ENCODE peak calls at places on chromosomes 13 and 19, in five cellular contexts. V, U, K, R and X are unnamed samples.

GRCh38 chr19:52941941-52942370 is 18.7 kb upstream of the ZNF888 start:
- DNase-seq in R (peak), K (peak), U (no peak), V (peak), X (peak)

GRCh38 chr19:35155981-35156672 is 1.6 kb downstream of the FXYD5 start:
- DNase-seq in U (no peak), R (no peak), V (no peak), K (no peak), X (no peak)

GRCh38 chr13:98923641-98924397 is 54.0 kb downstream of the DOCK9 start:
- DNase-seq in V (peak), K (no peak), U (no peak), R (no peak), X (no peak)

GRCh38 chr19:58569191-58569942 is 3.8 kb downstream of the MZF1 start:
- DNase-seq in V (no peak), U (peak), K (no peak), R (no peak), X (no peak)

GRCh38 chr19:28929026-28929425 is 283.9 kb downstream of the UQCRFS1 start:
- DNase-seq in U (no peak), K (peak), V (no peak), R (no peak), X (no peak)

GRCh38 chr13:100213576-100213975 is 124.7 kb downstream of the PCCA start:
- DNase-seq in R (no peak), U (no peak), K (peak), V (no peak), X (no peak)

GRCh38 chr13:101325423-101325822 is 90.9 kb downstream of the NALCN start:
- DNase-seq in R (no peak), K (no peak), V (peak), U (no peak), X (no peak)

GRCh38 chr19:54311486-54311885 is 1.5 kb downstream of the LILRA5 start:
- DNase-seq in V (no peak), K (no peak), U (no peak), R (no peak), X (no peak)

GRCh38 chr13:72651196-72651595 is 76.2 kb downstream of the MZT1 start:
- DNase-seq in R (no peak), U (no peak), V (peak), K (no peak), X (peak)

GRCh38 chr19:49985926-49986325 is 25.0 kb upstream of the SIGLEC11 start:
- DNase-seq in K (no peak), R (no peak), U (no peak), V (no peak), X (peak)

GRCh38 chr19:38389101-38389925 is 816 bp downstream of the SPRED3 start:
- DNase-seq in V (peak), U (no peak), R (no peak), K (peak), X (peak)

GRCh38 chr19:55284405-55285058 is 735 bp downstream of the BRSK1 start:
- DNase-seq in R (no peak), K (no peak), U (no peak), V (peak), X (no peak)

GRCh38 chr13:41056194-41056593 is 5.1 kb upstream of the WBP4 start:
- DNase-seq in V (no peak), R (no peak), U (no peak), K (no peak), X (no peak)
- H3K27ac ChIP-seq in V (no peak), R (no peak), U (no peak), K (no peak), X (no peak)

DNA sequence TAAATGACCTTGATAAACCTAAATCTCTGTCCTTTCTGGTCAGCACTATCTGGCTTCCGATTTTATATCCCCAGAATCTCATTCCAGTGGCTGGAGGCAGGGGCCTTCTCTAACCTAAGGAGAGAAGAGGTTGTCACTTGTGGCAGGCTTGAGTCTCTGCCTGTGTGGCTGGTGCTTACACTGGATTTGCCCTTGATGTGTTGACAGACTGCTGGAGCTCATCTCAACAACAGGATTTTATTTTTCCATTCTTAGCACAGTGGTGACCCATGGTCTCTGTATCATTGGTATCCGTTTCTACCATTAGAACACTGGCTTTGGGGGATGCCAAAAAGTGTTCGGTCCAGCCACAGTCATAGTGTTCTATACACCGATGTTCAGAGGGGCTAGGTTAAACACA is 41.7 kb upstream of the TEX29 start:
- DNase-seq in R (no peak), K (no peak), U (no peak), V (no peak), X (no peak)
- H3K27ac ChIP-seq in R (no peak), K (no peak), U (peak), V (no peak), X (no peak)

GRCh38 chr13:41053384-41053826 is 7.9 kb upstream of the WBP4 start:
- DNase-seq in K (peak), R (no peak), U (no peak), V (no peak), X (no peak)
- H3K27ac ChIP-seq in K (peak), R (peak), U (no peak), V (no peak), X (no peak)

GRCh38 chr13:40993987-40994386 is 25.1 kb downstream of the ELF1 start:
- DNase-seq in R (no peak), U (no peak), V (no peak), K (no peak), X (no peak)
- H3K27ac ChIP-seq in R (no peak), U (no peak), V (no peak), K (no peak), X (no peak)

DNA sequence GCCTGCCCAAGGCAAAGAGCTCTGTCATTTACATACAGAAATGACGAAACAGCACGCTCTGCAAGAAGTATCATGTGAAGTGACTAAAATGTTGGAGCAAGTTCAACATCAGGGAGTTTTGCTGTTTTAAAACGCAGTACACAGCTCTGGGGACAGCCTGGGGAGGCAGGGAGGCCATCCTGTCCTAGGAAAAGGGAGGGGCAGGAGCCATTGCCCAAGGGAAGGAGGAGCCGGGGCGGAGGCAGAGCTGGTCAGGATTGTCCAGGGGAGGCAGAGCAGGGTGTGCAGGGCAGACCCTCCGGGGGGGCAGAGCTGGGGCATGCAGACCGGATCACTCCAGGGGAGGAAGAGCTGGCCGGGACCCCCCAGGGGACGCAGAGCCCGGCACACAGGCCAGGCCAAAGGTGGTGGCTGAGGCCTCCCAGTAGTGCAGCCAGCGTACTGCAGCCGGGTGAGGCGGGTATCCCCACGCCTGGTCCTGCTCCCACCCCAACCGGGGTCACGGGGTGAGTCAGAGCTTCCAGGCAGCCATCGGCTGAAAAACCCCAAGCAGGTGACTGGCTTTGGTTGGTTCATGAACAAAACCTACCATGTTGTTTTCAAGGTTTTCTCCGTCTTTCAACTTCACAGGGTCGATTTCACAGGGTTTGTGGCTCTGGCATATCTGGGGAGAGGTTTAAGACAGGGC is 41.9 kb upstream of the C13orf46 start:
- DNase-seq in K (peak), V (no peak), R (no peak), U (no peak), X (no peak)
- H3K27ac ChIP-seq in K (no peak), V (no peak), R (no peak), U (no peak), X (no peak)